ENCODE peak calls at places on chromosomes 13 and 19, in eight cellular contexts. U is H9, Q is suprapubic skin, V is A673, J is neuronal stem cell, I is ovary, R is Peyer's patch, L is A549. H is an unnamed sample.

GRCh38 chr13:106621833-106622232 is 53.9 kb upstream of the ARGLU1 start:
- DNase-seq in U (no peak), Q (no peak), V (no peak), J (no peak), I (no peak), R (no peak), L (no peak), H (no peak)

GRCh38 chr19:28492616-28493015 is 720.3 kb downstream of the UQCRFS1 start:
- DNase-seq in U (no peak), Q (no peak), V (no peak), J (no peak), I (no peak), R (no peak), L (no peak), H (no peak)

GRCh38 chr19:37933965-37934364 is 27.0 kb downstream of the SIPA1L3 start:
- DNase-seq in U (no peak), Q (no peak), V (no peak), J (no peak), I (no peak), R (peak), L (no peak), H (no peak)

GRCh38 chr19:55801416-55801815 is 30.4 kb downstream of the NLRP11 start:
- DNase-seq in U (no peak), Q (no peak), V (no peak), J (no peak), I (no peak), R (no peak), L (no peak), H (no peak)

GRCh38 chr13:79384022-79384610 is 21.9 kb downstream of the RBM26 start:
- DNase-seq in U (no peak), Q (no peak), V (no peak), J (no peak), I (no peak), R (no peak), L (no peak), H (no peak)

GRCh38 chr19:44662686-44663085 is 8.6 kb upstream of the CEACAM19 start:
- DNase-seq in U (no peak), Q (no peak), V (no peak), J (no peak), I (no peak), R (no peak), L (no peak), H (no peak)

GRCh38 chr19:28427256-28428083 is 785.5 kb downstream of the UQCRFS1 start:
- DNase-seq in U (no peak), Q (no peak), V (no peak), J (no peak), I (no peak), R (no peak), L (no peak), H (no peak)

GRCh38 chr19:43799502-43800142 is 2.6 kb downstream of the LYPD5 start:
- DNase-seq in U (peak), Q (no peak), V (no peak), J (no peak), I (no peak), R (peak), L (no peak), H (no peak)

GRCh38 chr19:44113784-44114390 is 688 bp downstream of the ZNF225 start:
- DNase-seq in U (peak), Q (no peak), V (peak), J (peak), I (no peak), R (no peak), L (peak), H (no peak)

GRCh38 chr19:42683917-42684513 is 56.3 kb downstream of the PSG3 start:
- DNase-seq in U (no peak), Q (no peak), V (peak), J (no peak), I (no peak), R (no peak), L (peak), H (no peak)

GRCh38 chr19:42440357-42441046 is 2.2 kb downstream of the CXCL17 start:
- DNase-seq in U (peak), Q (no peak), V (peak), J (peak), I (peak), R (peak), L (peak), H (no peak)

GRCh38 chr19:10259162-10259905 is 7.3 kb downstream of the MRPL4 start:
- DNase-seq in U (peak), Q (peak), V (peak), J (peak), I (peak), R (peak), L (no peak), H (peak)

GRCh38 chr13:105678072-105678471 is 857.4 kb downstream of the EFNB2 start:
- DNase-seq in U (no peak), Q (no peak), V (no peak), J (no peak), I (no peak), R (no peak), L (no peak), H (no peak)

GRCh38 chr13:20125129-20125782 is 35.6 kb downstream of the GJA3 start:
- DNase-seq in U (peak), Q (peak), V (no peak), J (no peak), I (no peak), R (no peak), L (no peak), H (no peak)

GRCh38 chr19:30165228-30165813 is 206.9 kb upstream of the ZNF536 start:
- DNase-seq in U (no peak), Q (no peak), V (no peak), J (no peak), I (no peak), R (no peak), L (no peak), H (no peak)

GRCh38 chr19:10861118-10861651 is 10.2 kb upstream of the CARM1 start:
- DNase-seq in U (peak), Q (no peak), V (peak), J (no peak), I (no peak), R (peak), L (no peak), H (no peak)

GRCh38 chr19:46225558-46226004 is 4.0 kb upstream of the IGFL1 start:
- DNase-seq in U (no peak), Q (no peak), V (no peak), J (peak), I (no peak), R (no peak), L (no peak), H (no peak)

GRCh38 chr19:28242317-28242927 is 970.5 kb downstream of the UQCRFS1 start:
- DNase-seq in U (peak), Q (no peak), V (peak), J (peak), I (no peak), R (no peak), L (peak), H (no peak)

GRCh38 chr19:5536337-5536894 is 31.3 kb downstream of the TINCR start:
- DNase-seq in U (peak), Q (no peak), V (peak), J (peak), I (peak), R (no peak), L (peak), H (no peak)

GRCh38 chr13:32309312-32309711 is 5.9 kb downstream of the ZAR1L start:
- DNase-seq in U (no peak), Q (no peak), V (no peak), J (no peak), I (no peak), R (no peak), L (no peak), H (no peak)

GRCh38 chr19:42555801-42556200 is 27.5 kb upstream of the CEACAM1 start:
- DNase-seq in U (peak), Q (no peak), V (no peak), J (no peak), I (no peak), R (no peak), L (no peak), H (no peak)

GRCh38 chr13:28794370-28794769 is 25.8 kb upstream of the MTUS2 start:
- DNase-seq in U (no peak), Q (no peak), V (no peak), J (no peak), I (no peak), R (no peak), L (no peak), H (no peak)

GRCh38 chr19:27971869-27972268 is 1241.1 kb downstream of the UQCRFS1 start:
- DNase-seq in U (no peak), Q (no peak), V (no peak), J (no peak), I (no peak), R (no peak), L (no peak), H (no peak)

GRCh38 chr13:50244913-50245574 is 229.8 kb downstream of the KCNRG start:
- DNase-seq in U (no peak), Q (no peak), V (no peak), J (no peak), I (no peak), R (no peak), L (peak), H (no peak)

GRCh38 chr19:32287811-32288227 is 57.6 kb upstream of the ZNF507 start:
- DNase-seq in U (peak), Q (peak), V (peak), J (peak), I (peak), R (peak), L (peak), H (peak)

GRCh38 chr13:72109863-72110262 is 242.9 kb upstream of the DACH1 start:
- DNase-seq in U (no peak), Q (no peak), V (no peak), J (no peak), I (no peak), R (no peak), L (no peak), H (no peak)

GRCh38 chr13:104980571-104980970 is 1554.9 kb downstream of the EFNB2 start:
- DNase-seq in U (no peak), Q (no peak), V (no peak), J (no peak), I (no peak), R (no peak), L (no peak), H (no peak)

GRCh38 chr19:10864538-10864899 is 6.8 kb upstream of the CARM1 start:
- DNase-seq in U (peak), Q (peak), V (peak), J (peak), I (peak), R (peak), L (peak), H (peak)

GRCh38 chr13:88602786-88603777 is 931.9 kb downstream of the SLITRK5 start:
- DNase-seq in U (no peak), Q (no peak), V (no peak), J (no peak), I (no peak), R (no peak), L (no peak), H (no peak)

GRCh38 chr13:63167699-63168337 is 1752.2 kb upstream of the PCDH20 start:
- DNase-seq in U (no peak), Q (no peak), V (no peak), J (no peak), I (no peak), R (no peak), L (no peak), H (no peak)

GRCh38 chr19:50315773-50316448 is 13.3 kb downstream of the KCNC3 start:
- DNase-seq in U (peak), Q (no peak), V (peak), J (no peak), I (no peak), R (peak), L (peak), H (no peak)

GRCh38 chr13:54640719-54641118 is 1612.1 kb downstream of the OLFM4 start:
- DNase-seq in U (no peak), Q (no peak), V (no peak), J (no peak), I (no peak), R (no peak), L (no peak), H (no peak)

GRCh38 chr13:20127563-20128458 is 33.0 kb downstream of the GJA3 start:
- DNase-seq in U (peak), Q (peak), V (peak), J (peak), I (peak), R (peak), L (peak), H (no peak)

GRCh38 chr13:22235950-22236290 is 565.0 kb downstream of the FGF9 start:
- DNase-seq in U (peak), Q (no peak), V (no peak), J (no peak), I (peak), R (no peak), L (no peak), H (no peak)
- H3K27ac ChIP-seq in U (peak), Q (no peak), V (no peak), J (no peak), I (no peak), R (no peak), L (no peak), H (no peak)

GRCh38 chr19:14683439-14683838 is 6.4 kb upstream of the ZNF333 start:
- DNase-seq in U (no peak), Q (no peak), V (no peak), J (no peak), I (no peak), R (no peak), L (no peak), H (no peak)
- H3K27ac ChIP-seq in U (no peak), Q (no peak), V (no peak), J (no peak), I (no peak), R (no peak), L (no peak), H (no peak)

GRCh38 chr13:35699181-35699580 is 222.7 kb upstream of the MAB21L1 start:
- DNase-seq in U (no peak), Q (no peak), V (no peak), J (no peak), I (no peak), R (no peak), L (no peak), H (no peak)
- H3K27ac ChIP-seq in U (no peak), Q (peak), V (no peak), J (no peak), I (no peak), R (peak), L (no peak), H (no peak)

GRCh38 chr13:27359203-27359821 is 65.1 kb upstream of the GTF3A start:
- DNase-seq in U (peak), Q (no peak), V (peak), J (peak), I (peak), R (peak), L (peak), H (peak)
- H3K27ac ChIP-seq in U (no peak), Q (no peak), V (no peak), J (no peak), I (no peak), R (no peak), L (no peak), H (no peak)

DNA sequence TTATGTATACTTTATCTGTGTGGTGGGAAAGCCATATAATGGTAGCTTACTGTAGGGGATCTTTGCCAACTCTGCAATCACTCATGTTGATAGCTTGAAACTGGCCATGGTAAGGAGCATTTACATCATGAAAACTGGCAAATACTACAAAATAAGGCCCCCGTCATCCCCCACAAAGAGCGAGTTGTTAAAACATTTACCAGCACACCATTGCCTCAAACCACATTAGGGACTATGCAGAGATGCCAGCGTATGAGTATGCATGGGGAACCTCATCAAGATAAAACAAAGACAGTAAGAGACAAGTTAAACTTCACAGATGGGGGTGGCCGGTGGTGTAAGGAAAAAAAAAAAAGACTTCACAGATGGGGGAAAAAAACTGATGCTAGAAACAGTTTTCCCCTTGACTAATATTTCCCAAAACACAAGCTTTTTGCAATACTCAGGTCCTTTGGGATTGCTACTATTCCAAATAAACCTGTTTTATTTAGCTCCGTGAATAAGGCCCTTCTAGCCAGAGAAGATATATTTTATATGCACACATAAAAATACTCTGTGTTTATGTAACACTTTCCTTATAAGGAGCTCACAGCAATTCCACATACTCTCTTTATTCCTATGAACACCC is 70.6 kb upstream of the SERP2 start:
- DNase-seq in U (no peak), Q (no peak), V (no peak), J (no peak), I (no peak), R (no peak), L (no peak), H (no peak)
- H3K27ac ChIP-seq in U (no peak), Q (no peak), V (no peak), J (no peak), I (no peak), R (peak), L (peak), H (no peak)

GRCh38 chr13:44440046-44440608 is 66.5 kb downstream of the SERP2 start:
- DNase-seq in U (no peak), Q (no peak), V (no peak), J (no peak), I (no peak), R (no peak), L (no peak), H (no peak)
- H3K27ac ChIP-seq in U (no peak), Q (no peak), V (no peak), J (no peak), I (no peak), R (no peak), L (peak), H (no peak)

GRCh38 chr19:41219924-41220567 is 1.0 kb downstream of the AXL start:
- DNase-seq in U (no peak), Q (peak), V (no peak), J (no peak), I (peak), R (no peak), L (no peak), H (no peak)

GRCh38 chr19:41218615-41219507 is at the start of gene AXL:
- DNase-seq in U (peak), Q (peak), V (no peak), J (peak), I (peak), R (peak), L (peak), H (no peak)

GRCh38 chr19:41223431-41224234 is 4.6 kb downstream of the AXL start:
- DNase-seq in U (peak), Q (no peak), V (no peak), J (peak), I (no peak), R (no peak), L (peak), H (no peak)

GRCh38 chr19:41222240-41222639 is 3.2 kb downstream of the AXL start:
- DNase-seq in U (no peak), Q (no peak), V (no peak), J (no peak), I (no peak), R (no peak), L (no peak), H (no peak)

GRCh38 chr19:41221514-41222205 is 2.6 kb downstream of the AXL start:
- DNase-seq in U (no peak), Q (no peak), V (no peak), J (no peak), I (no peak), R (no peak), L (no peak), H (no peak)
- H3K27ac ChIP-seq in U (no peak), Q (peak), V (no peak), J (no peak), I (no peak), R (peak), L (peak), H (peak)

GRCh38 chr19:54451997-54452396 is 3.0 kb downstream of the LENG8 start:
- DNase-seq in U (no peak), Q (no peak), V (no peak), J (no peak), I (peak), R (no peak), L (no peak), H (no peak)
- H3K27ac ChIP-seq in U (no peak), Q (no peak), V (no peak), J (no peak), I (no peak), R (no peak), L (no peak), H (no peak)

DNA sequence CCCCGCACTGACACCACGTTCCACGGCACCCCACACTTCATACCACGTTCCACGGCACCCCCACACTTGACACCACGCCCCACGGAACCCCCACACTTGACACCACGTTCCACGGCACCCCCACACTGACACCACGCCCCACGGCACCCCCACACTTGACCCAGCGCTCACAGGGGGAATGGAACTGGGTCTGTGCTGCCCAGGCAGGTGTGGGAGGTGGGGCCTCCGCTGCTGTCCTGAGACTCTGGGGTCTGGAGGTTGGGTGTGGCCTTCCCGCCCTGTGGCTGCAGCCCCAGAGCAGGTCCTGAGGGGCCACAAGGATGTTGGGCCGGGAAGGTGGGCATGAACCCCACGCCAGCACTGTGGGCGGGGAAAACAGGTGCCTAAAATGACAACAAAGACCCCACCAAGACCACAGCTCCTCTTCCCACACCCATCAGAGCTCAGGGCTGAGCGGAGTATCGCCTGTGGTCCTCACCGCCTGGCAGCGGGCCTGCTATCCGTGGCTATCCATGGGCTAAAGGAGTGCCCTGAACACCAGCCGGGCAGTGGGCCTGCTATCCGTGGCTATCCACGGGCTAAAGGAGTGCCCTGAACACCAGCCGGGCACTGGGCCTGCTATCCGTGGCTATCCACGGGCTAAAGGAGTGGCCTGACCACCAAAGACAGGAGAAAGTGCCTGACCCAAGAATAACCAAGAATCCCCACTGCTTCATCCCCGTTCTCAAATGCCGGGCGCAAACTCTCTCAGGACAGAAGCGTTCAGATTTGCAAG is 59.9 kb upstream of the C13orf46 start:
- DNase-seq in U (no peak), Q (no peak), V (no peak), J (no peak), I (no peak), R (no peak), L (no peak), H (no peak)
- H3K27ac ChIP-seq in U (no peak), Q (no peak), V (no peak), J (peak), I (no peak), R (no peak), L (no peak), H (peak)

DNA sequence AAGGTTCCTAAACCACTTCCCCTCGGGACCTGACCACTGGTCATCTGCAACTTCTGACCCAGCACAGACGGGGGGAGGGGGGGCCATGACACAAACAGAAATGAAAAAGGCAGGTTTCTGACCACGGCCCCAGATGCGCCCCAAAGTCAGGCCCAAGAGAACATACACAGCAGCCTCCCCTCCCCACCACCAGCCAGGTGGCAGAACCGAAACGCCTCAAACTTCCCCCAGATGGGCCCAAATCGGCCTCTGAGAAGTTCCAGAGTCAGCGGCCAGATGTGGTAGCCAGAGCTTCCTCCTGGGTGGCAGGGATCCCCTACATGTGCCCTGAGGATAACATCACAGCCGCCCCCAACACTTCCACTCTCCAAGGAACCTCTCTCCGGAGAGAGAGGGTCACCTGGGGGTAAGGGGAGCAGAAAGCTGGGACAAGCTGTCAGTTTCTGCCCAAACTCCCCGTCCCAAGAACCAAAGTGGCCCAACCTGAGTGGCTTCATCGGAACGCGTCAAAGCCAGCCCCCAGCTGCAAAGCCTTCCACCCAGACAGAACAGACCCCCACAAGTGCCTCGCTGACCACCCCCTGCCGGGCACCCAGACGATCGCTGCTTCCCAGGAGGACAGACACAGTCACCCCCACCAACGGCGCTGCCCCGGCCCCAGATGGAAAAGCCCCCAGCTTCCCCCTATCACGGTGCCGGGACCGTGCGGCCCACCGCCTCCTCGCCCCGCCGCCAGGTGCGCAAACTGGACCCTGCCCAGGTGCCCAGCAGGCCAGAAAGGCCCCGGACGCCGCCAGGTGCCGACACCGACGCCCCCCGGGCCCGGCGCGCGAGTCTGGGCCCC is 800 bp downstream of the ELL start:
- DNase-seq in U (peak), Q (no peak), V (no peak), J (peak), I (peak), R (peak), L (no peak), H (no peak)
- H3K27ac ChIP-seq in U (no peak), Q (peak), V (peak), J (no peak), I (peak), R (peak), L (peak), H (peak)

H was measured in substantia nigra.